ENCODE peak calls at places on chromosome 11, in four cellular contexts. One of them, this sample, is unnamed.

GRCh38 chr11:129695543-129696308 is 119.9 kb upstream of the TMEM45B start:
- DNase-seq in HepG2: peak
- DNase-seq in SK-N-SH: peak
- DNase-seq in GM12878: no peak
- DNase-seq in this sample: peak

GRCh38 chr11:8083088-8083395 is 2.0 kb downstream of the TUB start:
- DNase-seq in HepG2: no peak
- DNase-seq in SK-N-SH: no peak
- DNase-seq in GM12878: no peak
- DNase-seq in this sample: no peak

GRCh38 chr11:126345759-126346585 is 9.5 kb upstream of the ST3GAL4 start:
- DNase-seq in HepG2: no peak
- DNase-seq in SK-N-SH: no peak
- DNase-seq in GM12878: no peak
- DNase-seq in this sample: peak

GRCh38 chr11:102882389-102883024 is 7.7 kb upstream of the MMP12 start:
- DNase-seq in HepG2: no peak
- DNase-seq in SK-N-SH: no peak
- DNase-seq in GM12878: peak
- DNase-seq in this sample: no peak

GRCh38 chr11:57777969-57778317 is 16.3 kb downstream of the CTNND1 start:
- DNase-seq in HepG2: peak
- DNase-seq in SK-N-SH: no peak
- DNase-seq in GM12878: no peak
- DNase-seq in this sample: no peak

GRCh38 chr11:26805001-26805400 is 83.1 kb upstream of the SLC5A12 start:
- DNase-seq in HepG2: no peak
- DNase-seq in SK-N-SH: no peak
- DNase-seq in GM12878: no peak
- DNase-seq in this sample: no peak

GRCh38 chr11:125517116-125517804 is 21.2 kb upstream of the FEZ1 start:
- DNase-seq in HepG2: no peak
- DNase-seq in SK-N-SH: peak
- DNase-seq in GM12878: no peak
- DNase-seq in this sample: no peak

GRCh38 chr11:103086461-103086860 is 5.5 kb downstream of the DCUN1D5 start:
- DNase-seq in HepG2: no peak
- DNase-seq in SK-N-SH: no peak
- DNase-seq in GM12878: no peak
- DNase-seq in this sample: no peak

GRCh38 chr11:93738647-93739081 is 2.6 kb downstream of the TAF1D start:
- DNase-seq in HepG2: no peak
- DNase-seq in SK-N-SH: no peak
- DNase-seq in GM12878: no peak
- DNase-seq in this sample: no peak

GRCh38 chr11:128862913-128863660 is 4.0 kb downstream of the KCNJ1 start:
- DNase-seq in HepG2: no peak
- DNase-seq in SK-N-SH: no peak
- DNase-seq in GM12878: no peak
- DNase-seq in this sample: no peak

GRCh38 chr11:110891411-110891810 is 179.2 kb upstream of the ARHGAP20 start:
- DNase-seq in HepG2: no peak
- DNase-seq in SK-N-SH: no peak
- DNase-seq in GM12878: no peak
- DNase-seq in this sample: no peak

GRCh38 chr11:63663809-63664208 is 7.4 kb downstream of the ATL3 start:
- DNase-seq in HepG2: no peak
- DNase-seq in SK-N-SH: no peak
- DNase-seq in GM12878: no peak
- DNase-seq in this sample: no peak

GRCh38 chr11:71286701-71287643 is 34.6 kb upstream of the SHANK2 start:
- DNase-seq in HepG2: peak
- DNase-seq in SK-N-SH: peak
- DNase-seq in GM12878: no peak
- DNase-seq in this sample: no peak

GRCh38 chr11:2766166-2766565 is 66.4 kb upstream of the KCNQ1OT1 start:
- DNase-seq in HepG2: no peak
- DNase-seq in SK-N-SH: no peak
- DNase-seq in GM12878: no peak
- DNase-seq in this sample: no peak

GRCh38 chr11:125990244-125990643 is 44.4 kb downstream of the VSIG10L2 start:
- DNase-seq in HepG2: no peak
- DNase-seq in SK-N-SH: no peak
- DNase-seq in GM12878: no peak
- DNase-seq in this sample: no peak

GRCh38 chr11:47106839-47107520 is 69.7 kb downstream of the ARFGAP2 start:
- DNase-seq in HepG2: no peak
- DNase-seq in SK-N-SH: no peak
- DNase-seq in GM12878: no peak
- DNase-seq in this sample: no peak

GRCh38 chr11:108967571-108967970 is 302.7 kb downstream of the DDX10 start:
- DNase-seq in HepG2: no peak
- DNase-seq in SK-N-SH: peak
- DNase-seq in GM12878: no peak
- DNase-seq in this sample: no peak

GRCh38 chr11:33936745-33937612 is 45.1 kb upstream of the LMO2 start:
- DNase-seq in HepG2: no peak
- DNase-seq in SK-N-SH: no peak
- DNase-seq in GM12878: no peak
- DNase-seq in this sample: no peak

GRCh38 chr11:68989936-68990606 is 9.3 kb upstream of the MRGPRD start:
- DNase-seq in HepG2: no peak
- DNase-seq in SK-N-SH: no peak
- DNase-seq in GM12878: no peak
- DNase-seq in this sample: no peak

GRCh38 chr11:125585486-125585885 is 7.2 kb upstream of the STT3A start:
- DNase-seq in HepG2: no peak
- DNase-seq in SK-N-SH: no peak
- DNase-seq in GM12878: no peak
- DNase-seq in this sample: no peak

GRCh38 chr11:131397666-131398065 is 27.3 kb downstream of the NTM start:
- DNase-seq in HepG2: no peak
- DNase-seq in SK-N-SH: peak
- DNase-seq in GM12878: no peak
- DNase-seq in this sample: no peak

GRCh38 chr11:99803501-99803900 is 782.8 kb downstream of the CNTN5 start:
- DNase-seq in HepG2: no peak
- DNase-seq in SK-N-SH: no peak
- DNase-seq in GM12878: no peak
- DNase-seq in this sample: no peak

GRCh38 chr11:55501014-55501413 is 53.3 kb upstream of the OR4C15 start:
- DNase-seq in HepG2: no peak
- DNase-seq in SK-N-SH: no peak
- DNase-seq in GM12878: no peak
- DNase-seq in this sample: no peak

GRCh38 chr11:122746050-122746478 is 90.5 kb downstream of the UBASH3B start:
- DNase-seq in HepG2: no peak
- DNase-seq in SK-N-SH: no peak
- DNase-seq in GM12878: peak
- DNase-seq in this sample: peak

GRCh38 chr11:122180435-122180834 is 64.4 kb upstream of the BLID start:
- DNase-seq in HepG2: no peak
- DNase-seq in SK-N-SH: no peak
- DNase-seq in GM12878: no peak
- DNase-seq in this sample: no peak

GRCh38 chr11:78045851-78046485 is 17.7 kb upstream of the THRSP start:
- DNase-seq in HepG2: peak
- DNase-seq in SK-N-SH: peak
- DNase-seq in GM12878: no peak
- DNase-seq in this sample: peak

GRCh38 chr11:123630126-123630531 is 24.3 kb downstream of the SCN3B start:
- DNase-seq in HepG2: no peak
- DNase-seq in SK-N-SH: no peak
- DNase-seq in GM12878: no peak
- DNase-seq in this sample: no peak

GRCh38 chr11:28679795-28680194 is 571.6 kb downstream of the METTL15 start:
- DNase-seq in HepG2: no peak
- DNase-seq in SK-N-SH: no peak
- DNase-seq in GM12878: no peak
- DNase-seq in this sample: no peak

GRCh38 chr11:79221417-79222130 is 219.3 kb downstream of the TENM4 start:
- DNase-seq in HepG2: no peak
- DNase-seq in SK-N-SH: no peak
- DNase-seq in GM12878: no peak
- DNase-seq in this sample: no peak
- TF ChIP-seq GABPA in HepG2: no peak
- TF ChIP-seq GABPA in SK-N-SH: no peak
- TF ChIP-seq GABPA in GM12878: no peak
- TF ChIP-seq GABPA in this sample: no peak

DNA sequence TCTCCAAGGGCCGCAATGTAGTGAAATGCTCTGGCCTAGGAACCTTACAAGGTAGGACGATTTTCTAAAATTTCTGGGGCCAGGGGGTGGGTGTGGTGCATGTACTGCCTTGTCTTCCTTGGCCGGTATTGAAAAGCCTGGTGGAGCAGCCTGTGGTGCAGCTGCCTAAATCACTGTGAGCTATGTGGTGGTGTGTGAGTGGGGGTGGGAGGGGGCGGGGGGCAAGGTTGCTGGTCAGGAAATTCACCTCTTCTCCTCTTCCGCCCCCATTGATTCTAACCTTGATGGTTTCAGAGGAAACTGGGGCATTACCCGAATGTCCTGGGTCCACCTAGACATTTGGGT is 137.2 kb downstream of the DBX1 start:
- DNase-seq in HepG2: no peak
- DNase-seq in SK-N-SH: no peak
- DNase-seq in GM12878: no peak
- DNase-seq in this sample: no peak
- H3K4me3 ChIP-seq in HepG2: peak
- H3K4me3 ChIP-seq in SK-N-SH: no peak
- H3K4me3 ChIP-seq in GM12878: no peak
- H3K4me3 ChIP-seq in this sample: no peak

DNA sequence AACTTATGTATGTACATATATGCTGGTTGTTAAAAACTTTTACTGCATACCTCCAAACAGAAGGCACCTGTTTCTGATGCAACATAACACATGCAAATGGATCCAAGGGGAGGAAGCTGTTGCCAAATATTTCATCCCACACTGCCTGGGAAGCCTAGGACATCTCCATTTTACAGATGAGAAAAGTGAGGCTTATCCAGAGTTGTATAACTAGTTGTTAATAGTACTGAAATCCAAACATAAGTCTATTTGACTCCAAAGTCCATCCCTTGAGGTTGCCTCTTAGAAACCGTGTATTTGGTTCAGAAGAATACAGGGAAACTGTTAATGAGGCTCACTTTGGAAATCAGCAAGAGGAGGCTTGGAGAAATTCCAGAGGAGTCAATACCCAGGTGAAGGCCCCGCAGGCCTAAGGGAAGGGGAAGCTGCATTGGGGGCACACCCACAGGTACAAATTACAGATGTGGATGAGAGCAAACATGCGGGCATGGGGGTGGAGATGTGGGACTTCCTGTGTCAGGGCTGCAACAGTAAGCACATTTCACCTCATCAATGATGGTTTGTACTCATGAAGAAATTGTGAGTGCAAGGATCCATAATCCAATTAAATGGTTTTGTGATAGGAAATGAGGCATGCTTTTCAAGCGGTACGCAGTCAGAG is 51.1 kb downstream of the RCN1 start:
- DNase-seq in HepG2: peak
- DNase-seq in SK-N-SH: no peak
- DNase-seq in GM12878: no peak
- DNase-seq in this sample: no peak
- H3K27ac ChIP-seq in HepG2: no peak
- H3K27ac ChIP-seq in SK-N-SH: no peak
- H3K27ac ChIP-seq in GM12878: no peak
- H3K27ac ChIP-seq in this sample: no peak

GRCh38 chr11:10893713-10894112 is 35.9 kb upstream of the ZBED5 start:
- DNase-seq in HepG2: peak
- DNase-seq in SK-N-SH: no peak
- DNase-seq in GM12878: no peak
- DNase-seq in this sample: no peak
- TF ChIP-seq GABPA in HepG2: no peak
- TF ChIP-seq GABPA in SK-N-SH: no peak
- TF ChIP-seq GABPA in GM12878: no peak
- TF ChIP-seq GABPA in this sample: no peak

DNA sequence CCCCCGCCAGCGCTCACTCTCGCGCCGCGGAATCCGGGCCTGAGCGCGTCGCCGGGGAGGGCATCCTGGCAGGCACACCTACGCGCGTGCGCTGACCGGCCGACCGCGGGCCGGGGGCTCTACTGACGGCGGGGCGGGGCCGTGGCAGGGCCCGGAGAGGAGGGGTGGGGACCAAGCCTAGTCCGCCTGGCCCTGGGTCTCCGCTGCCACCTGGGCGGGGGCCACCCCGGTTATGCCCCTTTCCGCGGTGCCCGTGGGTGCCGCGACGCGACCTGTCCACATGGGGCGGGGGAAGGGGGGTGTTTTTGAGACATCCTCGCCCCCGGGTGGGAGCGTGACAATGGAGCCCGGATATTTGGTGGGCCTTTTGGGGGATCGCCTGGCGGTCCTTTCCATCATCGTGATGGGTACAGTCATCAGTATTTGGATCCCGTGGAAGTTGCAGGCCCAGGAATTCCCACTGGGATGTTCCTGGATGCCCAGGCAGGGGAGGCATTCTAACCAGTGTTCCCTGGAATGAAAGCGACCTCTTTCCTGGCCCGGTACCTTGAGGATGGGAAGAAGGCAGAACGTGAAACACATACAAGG is 2.2 kb downstream of the NCAM1 start:
- DNase-seq in HepG2: no peak
- DNase-seq in SK-N-SH: peak
- DNase-seq in GM12878: no peak
- DNase-seq in this sample: no peak
- H3K4me3 ChIP-seq in HepG2: no peak
- H3K4me3 ChIP-seq in SK-N-SH: peak
- H3K4me3 ChIP-seq in GM12878: no peak
- H3K4me3 ChIP-seq in this sample: no peak

GRCh38 chr11:44275961-44276550 is 33.9 kb downstream of the ALX4 start:
- DNase-seq in HepG2: no peak
- DNase-seq in SK-N-SH: no peak
- DNase-seq in GM12878: no peak
- DNase-seq in this sample: no peak

GRCh38 chr11:44277097-44278090 is 32.5 kb downstream of the ALX4 start:
- DNase-seq in HepG2: no peak
- DNase-seq in SK-N-SH: no peak
- DNase-seq in GM12878: no peak
- DNase-seq in this sample: no peak

GRCh38 chr11:44279483-44279882 is 30.5 kb downstream of the ALX4 start:
- DNase-seq in HepG2: no peak
- DNase-seq in SK-N-SH: no peak
- DNase-seq in GM12878: no peak
- DNase-seq in this sample: no peak

GRCh38 chr11:44281151-44281550 is 28.8 kb downstream of the ALX4 start:
- DNase-seq in HepG2: no peak
- DNase-seq in SK-N-SH: no peak
- DNase-seq in GM12878: no peak
- DNase-seq in this sample: no peak

DNA sequence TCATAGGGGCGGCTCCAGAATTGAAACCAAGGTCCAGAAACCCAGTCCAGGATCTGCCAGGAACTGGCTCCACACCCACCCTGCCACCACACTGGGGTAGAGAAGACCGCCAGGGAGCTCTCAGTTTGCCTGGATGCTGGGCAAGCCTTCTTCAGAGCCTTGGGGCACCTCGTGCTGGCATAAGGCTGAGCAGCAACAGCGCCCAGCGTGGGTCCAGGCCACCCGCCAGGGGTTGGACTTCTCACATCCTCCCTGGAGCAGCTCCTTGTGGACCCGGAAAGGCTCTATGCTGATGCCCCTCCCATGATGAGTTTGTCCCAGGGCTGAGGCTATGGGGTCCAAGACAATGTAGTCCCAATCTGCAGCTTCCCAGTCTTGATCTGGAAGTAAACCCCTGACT is 29.7 kb downstream of the ALX4 start:
- DNase-seq in HepG2: no peak
- DNase-seq in SK-N-SH: no peak
- DNase-seq in GM12878: no peak
- DNase-seq in this sample: no peak
- H3K27ac ChIP-seq in HepG2: no peak
- H3K27ac ChIP-seq in SK-N-SH: no peak
- H3K27ac ChIP-seq in GM12878: no peak
- H3K27ac ChIP-seq in this sample: no peak